ENCODE peak calls at places on chromosomes 5 and 9, in nine cellular contexts. B, A, L, S, X, W, E, Q and T are unnamed samples.

GRCh38 chr5:66875325-66875724 is 279.1 kb downstream of the MAST4 start:
- DNase-seq in S (no peak), Q (no peak), B (no peak), E (no peak), X (no peak), W (no peak), L (no peak), A (no peak), T (no peak)

GRCh38 chr5:6713274-6714181 is at the start of gene TENT4A:
- DNase-seq in E (peak; percentile 32), W (no peak), B (peak; percentile 64), A (peak; percentile 99), Q (peak; percentile 56), L (no peak), X (no peak), S (no peak), T (no peak)

GRCh38 chr5:55533806-55534435 is 843 bp downstream of the PLPP1 start:
- DNase-seq in B (peak; percentile 75), L (peak; percentile 66), A (peak; percentile 81), E (peak; percentile 21), Q (no peak), W (peak; percentile 41), S (peak; percentile 72), X (no peak), T (peak; percentile 84)

GRCh38 chr5:143536364-143536763 is 132.9 kb upstream of the NR3C1 start:
- DNase-seq in W (no peak), E (peak; percentile 88), A (no peak), L (no peak), B (peak; percentile 98), S (no peak), Q (peak; percentile 35), X (peak; percentile 37), T (no peak)

GRCh38 chr5:160420331-160420610 is 1.4 kb upstream of the PTTG1 start:
- DNase-seq in S (peak; percentile 38), X (no peak), Q (no peak), B (no peak), W (no peak), L (no peak), E (no peak), A (no peak), T (no peak)

GRCh38 chr5:1118231-1118698 is 6.4 kb upstream of the SLC12A7 start:
- DNase-seq in A (no peak), W (no peak), S (no peak), L (no peak), B (no peak), Q (peak; percentile 80), E (peak; percentile 49), X (no peak), T (no peak)

GRCh38 chr5:2729189-2729588 is 22.3 kb downstream of the IRX2 start:
- DNase-seq in E (no peak), L (no peak), Q (no peak), W (no peak), S (no peak), B (no peak), A (no peak), X (no peak), T (no peak)

GRCh38 chr5:12743582-12743981 is 839.3 kb upstream of the CTNND2 start:
- DNase-seq in E (no peak), Q (no peak), W (no peak), B (no peak), A (no peak), X (no peak), S (no peak), L (no peak), T (no peak)

GRCh38 chr9:129027685-129028191 is 393 bp downstream of the SH3GLB2 start:
- DNase-seq in L (peak; percentile 71), A (no peak), X (no peak), W (peak; percentile 74), S (peak; percentile 70), Q (no peak), B (no peak), E (peak; percentile 52), T (no peak)

DNA sequence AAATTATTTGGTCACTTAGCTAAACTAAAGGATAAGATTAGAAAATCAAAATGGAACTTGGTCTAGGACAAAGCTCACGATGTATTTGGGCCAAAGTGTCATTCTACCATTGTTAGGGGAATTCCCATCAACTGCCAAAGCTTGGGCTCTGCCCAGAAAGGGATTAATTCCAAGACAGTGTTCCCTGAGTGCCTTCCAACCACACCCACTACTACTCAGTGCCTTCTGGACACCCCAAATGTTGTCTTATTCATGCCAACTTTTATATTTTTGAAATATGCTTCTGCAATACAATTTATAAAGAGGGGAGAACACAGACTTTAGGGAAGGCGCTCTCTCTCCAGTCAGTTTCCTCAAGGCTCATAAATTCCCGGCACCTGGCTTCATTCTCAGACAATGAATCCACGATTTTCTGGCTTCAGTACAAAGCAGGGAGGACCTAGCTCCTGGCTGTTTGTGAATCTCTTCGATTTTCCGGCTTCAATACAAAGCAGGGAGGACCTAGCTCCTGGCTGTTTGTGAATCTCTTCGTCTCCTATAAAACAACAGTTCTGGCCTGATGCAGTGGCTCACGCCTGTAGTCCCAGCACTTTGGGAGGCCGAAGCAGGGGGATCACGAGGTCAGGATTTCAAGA is 120.1 kb upstream of the MYO10 start:
- DNase-seq in Q (no peak), L (peak; percentile 43), W (no peak), B (peak; percentile 49), X (no peak), S (no peak), A (no peak), E (peak; percentile 79), T (peak; percentile 21)
- TF ChIP-seq EZH2phosphoT487 in Q (no peak), L (no peak), W (no peak), B (no peak), X (no peak), S (no peak), A (no peak), E (no peak), T (no peak)

GRCh38 chr9:68907910-68908309 is 106.0 kb downstream of the PRKACG start:
- DNase-seq in B (no peak), S (no peak), A (no peak), E (no peak), Q (no peak), X (no peak), W (no peak), L (no peak), T (no peak)

GRCh38 chr9:68905129-68905528 is 108.8 kb downstream of the PRKACG start:
- DNase-seq in X (no peak), L (no peak), A (no peak), S (no peak), W (no peak), E (no peak), B (no peak), Q (no peak), T (no peak)

GRCh38 chr9:68898781-68899439 is 115.0 kb downstream of the PRKACG start:
- DNase-seq in X (no peak), B (no peak), Q (no peak), S (peak; percentile 16), W (peak; percentile 59), L (no peak), A (no peak), E (no peak), T (no peak)

GRCh38 chr9:68904454-68904853 is 109.5 kb downstream of the PRKACG start:
- DNase-seq in W (no peak), E (no peak), Q (no peak), A (no peak), L (no peak), S (peak; percentile 73), X (no peak), B (no peak), T (peak; percentile 57)
- H3K4me3 ChIP-seq in W (no peak overlapping the region), E (no peak overlapping the region), Q (no peak overlapping the region), A (no peak overlapping the region), L (no peak overlapping the region), S (no peak overlapping the region), X (no peak overlapping the region), B (no peak overlapping the region), T (no peak overlapping the region)

DNA sequence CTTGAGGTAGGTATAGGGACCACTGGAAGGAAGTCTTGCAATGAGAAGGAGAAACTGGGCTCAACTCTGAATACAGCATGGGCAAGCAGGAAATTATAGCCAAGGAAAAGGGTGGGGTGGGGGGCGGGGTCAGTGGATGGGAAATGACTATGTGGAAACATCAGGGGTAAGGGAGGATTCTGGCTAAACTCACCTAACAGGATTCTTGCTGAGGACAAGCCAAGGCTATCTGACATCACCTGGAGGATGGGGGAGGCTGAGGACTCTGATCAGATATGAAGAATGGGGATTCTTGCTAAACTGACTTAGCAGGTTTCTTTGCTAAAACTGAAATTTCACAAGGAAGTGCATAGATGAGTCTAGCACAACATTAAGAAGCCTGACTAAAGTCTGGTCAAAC is 40.8 kb downstream of the CTSL start:
- DNase-seq in E (peak; percentile 92), W (no peak), B (no peak), S (no peak), Q (peak; percentile 69), L (peak; percentile 53), X (peak; percentile 47), A (no peak), T (no peak)
- TF ChIP-seq EZH2phosphoT487 in E (no peak), W (no peak), B (no peak), S (no peak), Q (no peak), L (no peak), X (no peak), A (no peak), T (no peak)

DNA sequence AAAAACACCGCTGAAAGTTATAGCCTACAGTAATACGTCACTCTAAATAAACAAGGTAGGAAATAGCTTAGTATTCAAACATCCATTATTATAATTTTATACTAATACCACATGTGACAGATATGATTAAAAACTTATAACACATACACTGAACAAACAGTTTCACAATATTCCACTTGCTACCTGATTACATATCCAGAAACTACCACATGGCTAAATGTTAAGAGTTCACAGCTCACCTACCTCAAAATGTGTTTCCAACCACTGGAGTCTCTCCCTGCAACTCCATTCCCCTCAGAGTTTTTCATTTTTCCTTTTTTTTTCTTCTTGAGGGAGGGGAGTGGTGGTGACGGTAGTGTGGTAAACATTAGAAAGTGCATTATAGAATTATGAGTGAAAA is 12.1 kb downstream of the RICTOR start:
- DNase-seq in B (no peak), X (no peak), S (no peak), A (no peak), Q (no peak), W (no peak), L (no peak), E (no peak), T (no peak)
- H3K4me3 ChIP-seq in B (no peak overlapping the region), X (no peak overlapping the region), S (no peak overlapping the region), A (no peak overlapping the region), Q (no peak overlapping the region), W (no peak overlapping the region), L (no peak overlapping the region), E (no peak overlapping the region), T (no peak overlapping the region)

DNA sequence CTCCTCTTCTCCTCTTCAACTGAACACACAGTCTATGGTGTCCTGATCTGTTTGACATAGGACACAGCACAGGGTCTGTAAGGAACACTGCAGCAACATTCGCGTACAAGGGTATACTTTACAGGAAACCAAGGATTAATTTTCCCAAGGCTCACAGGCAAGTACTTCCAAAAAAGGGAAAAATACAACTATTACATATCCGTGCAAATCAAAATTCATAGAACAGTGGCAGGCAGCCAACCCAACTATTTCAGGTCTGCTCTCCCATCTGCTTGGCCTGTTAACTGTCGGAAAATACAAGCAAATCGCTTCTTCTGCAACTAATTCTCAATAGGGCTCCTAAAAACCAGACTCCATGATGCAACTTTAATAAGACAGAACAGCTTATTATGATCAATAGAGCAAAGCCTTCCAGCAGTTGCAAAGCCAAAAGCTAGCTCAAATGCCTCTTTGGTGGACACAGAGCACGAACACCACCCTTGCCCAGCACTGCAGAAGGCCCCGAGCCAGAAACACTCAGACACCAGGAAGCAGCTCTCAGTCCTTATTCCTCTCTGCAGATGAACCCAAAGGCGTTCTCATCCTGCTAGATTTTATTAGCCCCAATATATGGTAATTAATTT is 69.0 kb downstream of the ZNF608 start:
- DNase-seq in A (peak; percentile 33), X (no peak), L (no peak), W (no peak), B (no peak), E (no peak), Q (no peak), S (no peak), T (no peak)
- TF ChIP-seq EZH2phosphoT487 in A (no peak), X (no peak), L (no peak), W (no peak), B (no peak), E (no peak), Q (no peak), S (no peak), T (no peak)

GRCh38 chr5:148474025-148474511 is 90.3 kb downstream of the FBXO38 start:
- DNase-seq in L (peak; percentile 17), X (no peak), S (no peak), Q (no peak), E (no peak), W (no peak), B (no peak), A (no peak), T (no peak)
- H3K4me3 ChIP-seq in L (no peak overlapping the region), X (no peak overlapping the region), S (no peak overlapping the region), Q (no peak overlapping the region), E (no peak overlapping the region), W (no peak overlapping the region), B (no peak overlapping the region), A (peak overlapping the region; percentile 8), T (no peak overlapping the region)